ENCODE peak calls at places on chromosomes 12 and 14, in nine cellular contexts. R is CD8-positive, alpha-beta T cell; A is IMR-90; L is tibial nerve; Q is cardiac muscle cell; C is AG04450; M is sigmoid colon; T is ovary; I is thyroid gland. W is an unnamed sample.

GRCh38 chr12:40622246-40622838 is 69.9 kb upstream of the CNTN1 start:
- DNase-seq in I (peak; percentile 60), M (no peak), R (no peak), L (peak; percentile 90), A (peak; percentile 43), Q (peak; percentile 46), T (peak; percentile 69), C (no peak), W (no peak)

GRCh38 chr14:22588419-22589095 is 467 bp downstream of the DAD1 start:
- DNase-seq in C (no peak), Q (no peak), R (no peak), T (no peak), I (no peak), L (no peak), M (no peak), A (no peak), W (no peak)

GRCh38 chr14:35406811-35407630 is 2.5 kb upstream of the NFKBIA start:
- DNase-seq in Q (peak; percentile 75), M (peak; percentile 70), A (peak; percentile 74), L (peak; percentile 52), C (no peak), I (peak; percentile 34), T (no peak), R (no peak), W (no peak)

GRCh38 chr12:122795807-122796206 is 21.4 kb downstream of the CCDC62 start:
- DNase-seq in T (no peak), Q (no peak), A (no peak), C (no peak), M (no peak), L (no peak), R (no peak), I (no peak), W (no peak)

GRCh38 chr14:64899958-64900357 is 14.3 kb upstream of the CHURC1 start:
- DNase-seq in Q (peak; percentile 40), I (no peak), T (no peak), M (no peak), L (no peak), A (peak; percentile 22), R (no peak), C (no peak), W (no peak)

GRCh38 chr14:50670196-50670875 is 2.2 kb upstream of the SAV1 start:
- DNase-seq in T (no peak), A (peak; percentile 49), C (no peak), I (no peak), M (no peak), R (no peak), L (no peak), Q (peak; percentile 33), W (no peak)

GRCh38 chr14:56183631-56184157 is 65.5 kb downstream of the PELI2 start:
- DNase-seq in C (no peak), M (no peak), R (no peak), I (no peak), Q (no peak), L (no peak), A (peak; percentile 13), T (no peak), W (no peak)

GRCh38 chr14:75433631-75434556 is 6.1 kb downstream of the JDP2 start:
- DNase-seq in A (no peak), L (no peak), Q (no peak), M (no peak), T (no peak), C (no peak), I (no peak), R (no peak), W (no peak)

GRCh38 chr12:92764820-92765219 is 62.0 kb downstream of the PLEKHG7 start:
- DNase-seq in C (no peak), M (no peak), L (no peak), R (no peak), A (peak; percentile 57), Q (peak; percentile 18), I (no peak), T (no peak), W (no peak)

GRCh38 chr12:49698619-49699545 is 8.3 kb downstream of the FMNL3 start:
- DNase-seq in L (no peak), R (peak; percentile 38), C (no peak), M (peak; percentile 64), I (peak; percentile 62), T (no peak), Q (peak; percentile 66), A (peak; percentile 71), W (peak; percentile 71)

GRCh38 chr12:26274441-26275312 is 79.3 kb downstream of the SSPN start:
- DNase-seq in M (peak; percentile 95), L (peak; percentile 85), Q (peak; percentile 99), A (peak; percentile 100), I (peak; percentile 62), R (no peak), C (peak; percentile 98), T (peak; percentile 83), W (peak; percentile 89)

GRCh38 chr14:92928258-92928629 is 5.3 kb downstream of the CHGA start:
- DNase-seq in I (no peak), T (no peak), M (no peak), A (no peak), C (no peak), L (no peak), Q (no peak), R (no peak), W (no peak)

GRCh38 chr14:92687681-92688433 is 60.6 kb downstream of the LGMN start:
- DNase-seq in C (no peak), M (peak; percentile 76), A (no peak), T (no peak), Q (peak; percentile 25), L (no peak), I (peak; percentile 65), R (no peak), W (peak; percentile 83)

GRCh38 chr12:39230086-39230485 is 212.8 kb downstream of the KIF21A start:
- DNase-seq in C (no peak), Q (peak; percentile 32), I (no peak), L (no peak), M (no peak), A (no peak), R (no peak), T (no peak), W (no peak)

DNA sequence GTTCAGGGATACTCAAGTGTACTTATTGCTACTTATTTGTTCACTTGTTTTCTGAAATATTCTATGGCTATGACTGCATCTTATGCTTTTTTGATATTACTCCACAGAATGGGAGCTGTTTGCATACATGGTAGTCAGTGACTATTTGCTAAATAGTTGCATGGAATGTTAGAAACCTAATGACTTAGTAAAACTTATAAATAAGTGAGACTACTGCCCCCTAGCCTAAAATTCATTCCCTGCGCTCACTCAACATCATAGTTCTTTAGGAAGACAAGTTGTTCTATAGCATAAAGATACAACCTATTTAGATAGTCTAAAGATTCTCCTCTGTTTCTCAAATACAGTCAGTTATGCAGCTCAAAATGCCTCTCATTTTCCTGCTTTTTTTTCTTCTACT is 305.5 kb downstream of the CEP128 start:
- DNase-seq in L (no peak), Q (peak; percentile 17), M (no peak), R (no peak), I (no peak), A (peak; percentile 17), T (no peak), C (no peak), W (no peak)
- TF ChIP-seq CTCF in L (no peak), Q (peak; percentile 21), M (no peak), R (no peak), I (no peak), A (no peak), T (no peak), C (peak; percentile 35), W (no peak)

DNA sequence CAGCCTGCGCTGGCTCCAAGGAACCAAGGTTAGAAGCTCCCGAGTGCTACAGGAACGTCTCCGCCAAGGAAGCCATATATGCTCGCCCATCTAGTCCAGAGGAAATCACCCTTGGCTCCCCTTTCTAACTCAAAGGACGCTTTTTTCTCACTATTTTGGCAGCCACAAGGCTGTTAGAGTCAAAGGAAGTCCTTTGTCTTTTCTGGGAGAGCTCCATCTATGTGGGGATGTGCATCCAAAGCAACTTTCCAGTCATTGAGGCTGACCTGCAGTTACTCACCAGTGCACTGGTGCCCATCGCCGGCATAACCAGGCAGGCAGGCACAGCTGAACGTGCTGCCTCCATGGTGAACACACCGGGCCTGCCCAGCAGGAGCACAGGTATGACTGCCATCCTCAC is 37.6 kb downstream of the RTRAF start:
- DNase-seq in M (no peak), C (no peak), Q (no peak), L (no peak), R (no peak), T (no peak), I (no peak), A (no peak), W (no peak)
- H3K27me3 ChIP-seq in M (no peaks in the 10 kb centered on the region), C (no peaks in the 10 kb centered on the region), Q (no peaks in the 10 kb centered on the region), L (no peaks in the 10 kb centered on the region), R (no peaks in the 10 kb centered on the region), T (no peaks in the 10 kb centered on the region), I (no peaks in the 10 kb centered on the region), A (no peaks in the 10 kb centered on the region), W (no peaks in the 10 kb centered on the region)

GRCh38 chr12:132488127-132489077 is 1.5 kb upstream of the FBRSL1 start:
- DNase-seq in R (peak; percentile 51), C (no peak), L (no peak), A (no peak), M (no peak), Q (no peak), T (peak; percentile 48), I (no peak), W (no peak)

GRCh38 chr12:132489078-132489601 is 811 bp upstream of the FBRSL1 start:
- DNase-seq in M (peak; percentile 80), C (no peak), A (no peak), I (peak; percentile 33), R (peak; percentile 71), Q (no peak), T (peak; percentile 68), L (no peak), W (peak; percentile 82)

GRCh38 chr12:132491349-132491663 is 1.4 kb downstream of the FBRSL1 start:
- DNase-seq in C (no peak), M (no peak), I (no peak), T (peak; percentile 17), Q (no peak), A (no peak), R (peak; percentile 16), L (no peak), W (no peak)

GRCh38 chr12:132490481-132491348 is 764 bp downstream of the FBRSL1 start:
- DNase-seq in L (no peak), A (peak; percentile 20), Q (peak; percentile 40), R (peak; percentile 23), T (peak; percentile 52), C (no peak), I (peak; percentile 27), M (no peak), W (no peak)

GRCh38 chr12:132489602-132490239 is at the start of gene FBRSL1:
- DNase-seq in C (peak; percentile 51), Q (peak; percentile 91), A (peak; percentile 80), I (peak; percentile 83), R (peak; percentile 93), L (peak; percentile 80), M (peak; percentile 94), T (peak; percentile 94), W (peak; percentile 94)
- TF ChIP-seq CTCF in C (no peak), Q (no peak), A (no peak), I (no peak), R (no peak), L (no peak), M (no peak), T (no peak), W (no peak)

DNA sequence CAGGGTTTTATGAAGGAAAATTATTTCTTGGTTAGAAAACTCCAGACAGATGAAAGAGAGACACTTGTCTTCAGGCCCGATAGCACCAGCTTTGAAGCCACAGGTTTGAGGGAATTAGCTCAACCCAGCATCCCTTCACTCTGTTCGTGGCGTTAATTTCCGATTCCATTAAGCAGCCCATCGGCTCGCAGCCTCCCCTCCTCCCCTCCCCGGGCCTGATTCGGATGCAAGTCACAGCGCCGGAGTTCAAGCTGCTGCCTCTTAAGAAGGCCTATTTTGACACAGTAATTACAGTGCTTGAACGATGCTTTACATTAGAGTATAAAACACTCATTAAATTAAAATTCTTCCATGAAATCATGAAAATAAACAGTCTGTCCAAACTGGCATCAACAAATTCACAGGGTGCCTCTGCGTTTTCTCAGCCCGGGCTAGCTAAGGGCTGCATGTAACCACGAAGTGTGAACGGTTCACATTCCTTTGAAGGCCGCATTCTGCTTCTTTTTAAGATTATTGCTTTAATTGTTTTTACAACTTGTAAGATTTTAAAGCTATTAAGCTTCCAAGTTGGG is 145.8 kb downstream of the DICER1 start:
- DNase-seq in Q (no peak), I (no peak), M (peak; percentile 75), R (no peak), L (no peak), C (no peak), A (no peak), T (no peak), W (no peak)
- H3K27me3 ChIP-seq in Q (no peaks in the 10 kb centered on the region), I (no peaks in the 10 kb centered on the region), M (no peaks in the 10 kb centered on the region), R (no peaks in the 10 kb centered on the region), L (no peaks in the 10 kb centered on the region), C (no peaks in the 10 kb centered on the region), A (peaks cover 3% of the 10 kb centered on the region), T (no peaks in the 10 kb centered on the region), W (peaks cover 8% of the 10 kb centered on the region)

W was measured in upper lobe of right lung.